ENCODE peak calls at places on chromosomes 11 and 22, in nine cellular contexts. C, R, T, J, O, H, S, N and X are unnamed samples. For H3K36me3, the result is how much of the 10 kb centered on the place peaks cover.

GRCh38 chr11:119905162-119905561 is 176.2 kb upstream of the NECTIN1 start:
- DNase-seq in S (no peak), N (no peak), H (no peak), O (no peak), J (no peak), T (no peak), C (no peak), R (no peak), X (no peak)

GRCh38 chr11:533586-534196 is 1.7 kb downstream of the HRAS start:
- DNase-seq in H (no peak), N (no peak), C (no peak), R (peak), T (no peak), S (no peak), J (no peak), O (no peak), X (no peak)

GRCh38 chr22:29780781-29781676 is 13.9 kb downstream of the UQCR10 start:
- DNase-seq in C (no peak), T (peak), J (no peak), R (no peak), H (peak), N (no peak), S (no peak), O (no peak), X (peak)

GRCh38 chr11:2703487-2704141 is 3.8 kb upstream of the KCNQ1OT1 start:
- DNase-seq in S (peak), R (peak), O (peak), H (no peak), T (no peak), J (no peak), N (no peak), C (peak), X (no peak)

GRCh38 chr11:11782532-11783110 is 59.2 kb upstream of the USP47 start:
- DNase-seq in T (no peak), H (no peak), S (peak), R (no peak), N (no peak), O (no peak), C (no peak), J (no peak), X (no peak)

GRCh38 chr11:19435306-19435989 is 194.7 kb upstream of the E2F8 start:
- DNase-seq in R (no peak), O (no peak), S (no peak), N (peak), J (no peak), T (no peak), C (no peak), H (no peak), X (no peak)

GRCh38 chr22:38824587-38824986 is 19.2 kb downstream of the NPTXR start:
- DNase-seq in T (peak), R (peak), N (peak), H (no peak), C (peak), J (no peak), O (peak), S (peak), X (peak)

GRCh38 chr11:77188912-77189491 is 61.0 kb downstream of the MYO7A start:
- DNase-seq in S (peak), O (no peak), R (no peak), C (no peak), T (no peak), H (no peak), N (no peak), J (no peak), X (no peak)

GRCh38 chr22:31917227-31917921 is 27.0 kb upstream of the YWHAH start:
- DNase-seq in N (no peak), J (no peak), S (no peak), O (peak), H (no peak), C (no peak), T (no peak), R (no peak), X (no peak)

GRCh38 chr11:18265949-18266348 is at the start of gene SAA1:
- DNase-seq in J (no peak), H (no peak), N (no peak), R (peak), S (no peak), T (no peak), C (no peak), O (no peak), X (no peak)

GRCh38 chr11:1521382-1522080 is 35.0 kb upstream of the MOB2 start:
- DNase-seq in J (no peak), N (no peak), O (peak), C (no peak), H (no peak), S (no peak), T (no peak), R (no peak), X (no peak)

GRCh38 chr11:74538680-74539079 is 45.2 kb upstream of the LIPT2 start:
- DNase-seq in T (peak), J (no peak), N (no peak), C (peak), H (peak), R (no peak), S (no peak), O (no peak), X (no peak)

GRCh38 chr11:844693-845644 is 2.3 kb downstream of the TSPAN4 start:
- DNase-seq in O (peak), S (peak), T (peak), C (peak), R (peak), J (no peak), N (no peak), H (peak), X (peak)

GRCh38 chr11:2537896-2538855 is 93.4 kb downstream of the KCNQ1 start:
- DNase-seq in S (no peak), C (no peak), J (no peak), O (no peak), N (no peak), R (no peak), H (no peak), T (no peak), X (no peak)

GRCh38 chr11:33987975-33988580 is 63.5 kb upstream of the CAPRIN1 start:
- DNase-seq in T (peak), S (peak), C (peak), J (peak), R (peak), H (peak), N (peak), O (peak), X (peak)

GRCh38 chr11:12678092-12678491 is 3.9 kb downstream of the TEAD1 start:
- DNase-seq in T (no peak), C (no peak), O (no peak), H (no peak), S (no peak), J (no peak), N (no peak), R (no peak), X (no peak)

GRCh38 chr22:28710889-28711285 is 30.7 kb downstream of the CHEK2 start:
- DNase-seq in T (peak), O (no peak), S (no peak), N (no peak), C (no peak), R (no peak), J (no peak), H (peak), X (no peak)

GRCh38 chr22:44950806-44951509 is 58.8 kb downstream of the PHF21B start:
- DNase-seq in J (no peak), C (no peak), S (no peak), H (no peak), N (no peak), T (no peak), R (no peak), O (no peak), X (no peak)

GRCh38 chr11:47981667-47982404 is 1.5 kb downstream of the PTPRJ start:
- DNase-seq in R (no peak), O (peak), N (no peak), H (peak), S (no peak), C (no peak), J (no peak), T (no peak), X (no peak)

GRCh38 chr22:44557064-44557748 is 59.2 kb upstream of the RTL6 start:
- DNase-seq in H (no peak), O (no peak), S (no peak), T (no peak), C (no peak), N (no peak), R (no peak), J (no peak), X (no peak)

GRCh38 chr11:117096140-117096972 is 1.9 kb downstream of the SIK3 start:
- DNase-seq in N (peak), C (peak), H (peak), T (peak), R (peak), J (no peak), O (peak), S (peak), X (no peak)

GRCh38 chr11:87421422-87421821 is 383.7 kb downstream of the TMEM135 start:
- DNase-seq in S (peak), J (peak), O (peak), T (peak), R (peak), N (peak), H (peak), C (peak), X (peak)

GRCh38 chr22:47395481-47395880 is 633.0 kb downstream of the TBC1D22A start:
- DNase-seq in O (no peak), C (no peak), T (no peak), N (no peak), H (no peak), S (no peak), R (no peak), J (no peak), X (peak)

GRCh38 chr11:106059617-106060016 is 17.5 kb downstream of the KBTBD3 start:
- DNase-seq in J (no peak), N (no peak), O (no peak), R (no peak), T (no peak), H (no peak), S (no peak), C (no peak), X (no peak)

GRCh38 chr11:112216591-112217105 is 9.6 kb upstream of the PTS start:
- DNase-seq in T (peak), N (no peak), H (no peak), J (no peak), R (no peak), O (no peak), C (no peak), S (no peak), X (peak)

GRCh38 chr11:68146704-68147474 is 25.7 kb upstream of the CHKA start:
- DNase-seq in C (no peak), T (peak), J (no peak), R (peak), O (no peak), S (no peak), N (no peak), H (peak), X (peak)

GRCh38 chr11:554824-555499 is 5.6 kb downstream of the LMNTD2 start:
- DNase-seq in O (peak), H (peak), T (peak), R (peak), C (peak), N (peak), J (peak), S (peak), X (peak)

GRCh38 chr11:128568166-128568778 is 19.1 kb downstream of the ETS1 start:
- DNase-seq in N (no peak), R (no peak), C (no peak), H (no peak), T (no peak), O (no peak), S (no peak), J (no peak), X (no peak)

GRCh38 chr11:83011333-83012167 is 60.1 kb downstream of the RAB30 start:
- DNase-seq in H (no peak), T (no peak), C (no peak), S (no peak), O (no peak), R (no peak), N (no peak), J (no peak), X (no peak)

GRCh38 chr11:12704049-12704448 is 29.8 kb downstream of the TEAD1 start:
- DNase-seq in O (no peak), N (no peak), H (no peak), T (no peak), J (no peak), S (no peak), R (no peak), C (no peak), X (peak)

GRCh38 chr11:134759855-134760254 is 347.8 kb upstream of the B3GAT1 start:
- DNase-seq in T (no peak), R (no peak), J (no peak), H (no peak), S (no peak), C (no peak), O (no peak), N (no peak), X (no peak)

GRCh38 chr11:17266781-17267180 is 9.8 kb upstream of the NUCB2 start:
- DNase-seq in T (no peak), R (no peak), O (no peak), N (no peak), J (no peak), H (no peak), C (no peak), S (no peak), X (no peak)

DNA sequence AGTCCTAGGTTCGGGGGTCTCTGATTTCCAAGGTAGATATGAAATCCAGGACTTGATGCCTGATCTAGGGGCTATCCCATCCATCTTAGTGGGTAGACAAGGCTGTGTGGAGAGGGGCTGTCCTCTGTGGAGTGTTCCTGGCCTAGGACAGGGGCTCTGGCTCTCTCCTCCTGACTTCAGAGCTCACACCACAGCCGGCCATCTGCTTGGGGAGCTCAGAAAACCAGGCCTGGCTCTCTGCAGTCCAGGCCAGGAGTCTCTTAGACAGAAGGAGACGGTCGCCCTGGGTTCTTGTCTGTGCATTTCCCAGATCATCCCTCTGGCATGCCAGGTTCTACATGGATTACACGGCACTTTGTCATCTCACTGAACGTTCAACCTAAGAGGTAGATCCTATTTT is 17.9 kb downstream of the TUB start:
- DNase-seq in C (no peak), N (no peak), H (no peak), J (no peak), S (no peak), T (peak), R (no peak), O (no peak), X (no peak)
- H3K4me2 ChIP-seq in C (no peak), N (no peak), H (peak), J (no peak), S (no peak), T (peak), R (no peak), O (no peak), X (no peak)

DNA sequence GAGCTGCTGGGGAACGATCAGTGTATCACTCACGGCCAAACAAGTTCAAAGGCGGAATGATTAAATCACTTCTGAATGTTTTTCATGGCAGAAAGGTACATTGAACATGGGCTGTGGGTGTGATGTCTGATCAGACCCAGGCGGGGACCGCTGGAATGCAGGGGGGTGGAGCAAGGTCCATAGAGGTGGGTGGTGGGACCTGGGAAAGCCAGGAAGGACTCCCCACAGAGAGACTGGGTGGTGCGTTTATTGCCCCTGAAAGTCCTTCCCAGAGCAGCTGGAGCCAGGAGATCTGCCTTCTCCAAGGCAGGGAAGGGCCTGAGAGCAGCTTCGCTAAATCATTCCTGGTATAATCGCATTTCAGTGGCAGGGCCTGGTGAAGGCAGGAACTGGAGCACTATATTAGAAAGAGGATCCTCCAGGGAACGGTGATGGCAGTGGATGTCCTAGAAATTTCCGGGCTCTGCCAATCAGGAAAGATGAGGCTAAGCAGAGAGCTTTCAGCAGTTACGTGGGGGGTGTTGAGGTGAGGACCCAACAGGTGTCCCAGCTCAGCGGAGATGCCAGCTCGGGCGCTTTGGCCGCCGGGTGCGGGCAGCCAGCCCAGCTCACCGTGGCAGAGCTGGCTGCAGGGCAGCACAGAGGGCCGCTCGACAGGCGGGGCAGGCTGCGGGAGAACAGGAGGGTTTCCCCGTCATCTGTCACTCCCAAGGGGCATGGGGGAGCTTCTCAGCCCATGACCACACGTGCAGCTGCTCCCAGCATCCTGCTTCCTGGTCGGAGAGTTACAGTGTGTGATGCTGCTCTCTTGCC is 271.7 kb downstream of the CTTN start:
- DNase-seq in J (no peak), N (no peak), T (no peak), S (no peak), C (no peak), H (peak), O (no peak), R (no peak), X (no peak)
- TF ChIP-seq EZH2phosphoT487 in J (no peak), N (no peak), T (no peak), S (no peak), C (no peak), H (no peak), O (no peak), R (no peak), X (no peak)

GRCh38 chr22:23708270-23708669 is 17.5 kb downstream of the RGL4 start:
- DNase-seq in J (no peak), O (no peak), H (no peak), C (no peak), R (no peak), T (no peak), N (no peak), S (no peak), X (no peak)
- H3K36me3 ChIP-seq in J (half or more), O (half or more), H (under half), C (under half), R (under half), T (under half), N (under half), S (half or more), X (under half)

GRCh38 chr11:64245797-64246623 is 733 bp downstream of the PPP1R14B start:
- DNase-seq in S (peak), J (no peak), O (peak), T (peak), C (peak), R (peak), H (peak), N (peak), X (peak)

GRCh38 chr11:64245401-64245796 is 1.3 kb downstream of the PPP1R14B start:
- DNase-seq in N (peak), S (no peak), R (no peak), H (no peak), O (peak), C (no peak), J (no peak), T (no peak), X (peak)

GRCh38 chr11:64247729-64248531 is 1.2 kb upstream of the PPP1R14B start:
- DNase-seq in R (no peak), S (no peak), H (no peak), N (no peak), T (no peak), C (no peak), J (no peak), O (no peak), X (no peak)

GRCh38 chr11:64248578-64248977 is 1.8 kb upstream of the PPP1R14B start:
- DNase-seq in H (no peak), T (no peak), S (peak), O (no peak), J (no peak), N (no peak), R (no peak), C (peak), X (no peak)

DNA sequence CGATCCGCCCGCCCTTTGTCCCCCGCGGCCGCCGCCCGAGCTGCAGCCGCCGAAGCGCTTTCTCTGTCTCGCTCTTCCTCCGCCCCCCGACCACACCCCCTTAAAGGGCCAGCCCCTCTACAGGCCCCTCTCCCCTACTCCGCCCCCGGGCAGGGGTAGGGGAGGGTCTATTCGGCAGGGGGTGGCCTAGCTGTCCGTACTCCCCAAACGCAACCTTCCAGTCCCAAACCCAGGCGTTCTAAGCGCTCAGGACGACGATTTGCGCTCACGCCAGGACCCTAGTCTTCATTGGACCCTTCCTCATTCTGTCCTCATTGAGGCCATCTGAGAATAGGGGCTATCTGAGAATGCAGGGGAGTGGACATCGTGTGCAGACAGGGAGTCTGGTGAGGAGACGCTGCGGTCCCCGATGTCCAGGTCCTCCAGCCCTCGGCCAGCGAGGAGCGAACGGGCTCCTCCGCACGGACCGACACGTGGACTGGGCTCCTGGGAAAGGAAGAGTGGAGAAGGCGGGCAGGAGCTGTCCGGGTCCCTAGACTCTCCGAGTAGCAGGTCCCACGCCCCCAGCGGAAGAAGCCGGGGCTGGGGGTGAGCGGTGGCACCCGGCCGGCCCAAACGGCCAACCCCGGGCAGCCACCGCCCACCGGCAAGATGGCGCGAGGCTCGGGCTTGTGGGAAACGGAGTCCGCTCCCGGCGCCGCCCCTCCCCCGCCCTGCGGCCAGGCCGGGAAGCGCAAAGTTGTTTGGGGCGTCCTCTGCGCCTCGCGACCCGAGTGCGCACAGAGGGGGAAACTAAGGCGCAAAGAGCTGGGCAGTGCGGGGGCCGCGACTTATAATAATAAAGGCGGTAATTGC is at the start of gene PPP1R14B:
- DNase-seq in O (peak), R (peak), C (peak), T (peak), H (peak), S (peak), N (peak), J (no peak), X (peak)
- H3K4me2 ChIP-seq in O (peak), R (peak), C (peak), T (peak), H (peak), S (peak), N (peak), J (peak), X (peak)

GRCh38 chr22:19325296-19325950 is 33.9 kb upstream of the CLTCL1 start:
- DNase-seq in S (no peak), R (no peak), H (no peak), O (no peak), N (no peak), C (no peak), T (peak), J (no peak), X (peak)

GRCh38 chr22:19317865-19318264 is 26.3 kb upstream of the CLTCL1 start:
- DNase-seq in S (no peak), R (no peak), C (no peak), O (no peak), N (no peak), J (no peak), T (no peak), H (no peak), X (no peak)

GRCh38 chr22:19319281-19319680 is 27.8 kb upstream of the CLTCL1 start:
- DNase-seq in H (no peak), C (no peak), J (no peak), R (no peak), S (no peak), O (no peak), T (no peak), N (no peak), X (no peak)

GRCh38 chr22:19321757-19322156 is 30.2 kb upstream of the CLTCL1 start:
- DNase-seq in H (no peak), C (no peak), J (no peak), N (no peak), T (no peak), R (no peak), S (no peak), O (no peak), X (no peak)
- TF ChIP-seq EZH2phosphoT487 in H (no peak), C (no peak), J (no peak), N (no peak), T (no peak), R (no peak), S (no peak), O (no peak), X (no peak)

GRCh38 chr11:61429346-61429690 is 457 bp downstream of the CPSF7 start:
- DNase-seq in S (peak), H (peak), R (peak), T (peak), N (peak), J (peak), C (peak), O (peak), X (peak)
- H3K36me3 ChIP-seq in S (half or more), H (under half), R (under half), T (under half), N (under half), J (under half), C (under half), O (half or more), X (half or more)